ENCODE peak calls at places on chromosome 17, in six cellular contexts. U, L, M, Q, B and X are unnamed samples.

GRCh38 chr17:75087558-75088453 is at the start of gene SLC16A5:
- DNase-seq in U (peak), L (no peak), M (peak), Q (peak), B (no peak), X (peak)

GRCh38 chr17:57949649-57950048 is 5.6 kb downstream of the CUEDC1 start:
- DNase-seq in U (no peak), L (no peak), M (no peak), Q (no peak), B (no peak), X (peak)

GRCh38 chr17:36936455-36936934 is 780 bp upstream of the LHX1 start:
- DNase-seq in U (peak), L (peak), M (no peak), Q (no peak), B (no peak), X (no peak)

GRCh38 chr17:8175795-8176196 is 384 bp downstream of the TMEM107 start:
- DNase-seq in U (no peak), L (no peak), M (no peak), Q (no peak), B (no peak), X (no peak)

GRCh38 chr17:6456914-6457687 is 12.8 kb downstream of the PIMREG start:
- DNase-seq in U (no peak), L (no peak), M (peak), Q (peak), B (no peak), X (no peak)

GRCh38 chr17:63443053-63443452 is 3.1 kb downstream of the CYB561 start:
- DNase-seq in U (no peak), L (peak), M (no peak), Q (no peak), B (no peak), X (no peak)

GRCh38 chr17:79017546-79017945 is 6.4 kb upstream of the C1QTNF1 start:
- DNase-seq in U (no peak), L (no peak), M (no peak), Q (no peak), B (no peak), X (no peak)

GRCh38 chr17:75272848-75273184 is 1.8 kb upstream of the MIF4GD start:
- DNase-seq in U (no peak), L (no peak), M (no peak), Q (peak), B (no peak), X (no peak)

GRCh38 chr17:4230142-4230541 is 33.6 kb downstream of the ANKFY1 start:
- DNase-seq in U (no peak), L (no peak), M (no peak), Q (no peak), B (no peak), X (no peak)

GRCh38 chr17:56593073-56593740 is at the start of gene NOG:
- DNase-seq in U (peak), L (peak), M (no peak), Q (peak), B (no peak), X (peak)

GRCh38 chr17:71983828-71984227 is 137.0 kb upstream of the SOX9 start:
- DNase-seq in U (no peak), L (no peak), M (no peak), Q (no peak), B (no peak), X (no peak)

GRCh38 chr17:63645775-63646491 is 23.7 kb downstream of the MAP3K3 start:
- DNase-seq in U (no peak), L (no peak), M (no peak), Q (no peak), B (no peak), X (no peak)

GRCh38 chr17:13776027-13776551 is 174.4 kb upstream of the HS3ST3A1 start:
- DNase-seq in U (no peak), L (peak), M (no peak), Q (no peak), B (no peak), X (no peak)

GRCh38 chr17:64315032-64315490 is 52.0 kb upstream of the TEX2 start:
- DNase-seq in U (no peak), L (no peak), M (no peak), Q (no peak), B (no peak), X (no peak)

GRCh38 chr17:17729620-17730249 is 48.5 kb downstream of the RAI1 start:
- DNase-seq in U (peak), L (peak), M (peak), Q (peak), B (no peak), X (peak)

GRCh38 chr17:39229274-39229913 is 3.6 kb upstream of the STAC2 start:
- DNase-seq in U (no peak), L (no peak), M (no peak), Q (no peak), B (no peak), X (peak)

GRCh38 chr17:37570527-37571093 is 38.6 kb downstream of the SYNRG start:
- DNase-seq in U (peak), L (peak), M (peak), Q (peak), B (no peak), X (peak)

GRCh38 chr17:37191219-37191618 is 184.6 kb upstream of the C17orf78 start:
- DNase-seq in U (no peak), L (no peak), M (no peak), Q (no peak), B (no peak), X (no peak)

GRCh38 chr17:67121317-67121887 is 77.0 kb downstream of the CACNG1 start:
- DNase-seq in U (no peak), L (no peak), M (no peak), Q (no peak), B (no peak), X (no peak)

GRCh38 chr17:43356999-43357398 is 41.8 kb upstream of the ARL4D start:
- DNase-seq in U (no peak), L (no peak), M (no peak), Q (no peak), B (no peak), X (no peak)

GRCh38 chr17:68594552-68594951 is 6.6 kb downstream of the FAM20A start:
- DNase-seq in U (no peak), L (no peak), M (no peak), Q (no peak), B (no peak), X (no peak)
- TF ChIP-seq GABPA in U (no peak), L (no peak), M (no peak), Q (no peak), B (no peak), X (no peak)

GRCh38 chr17:2700031-2700490 is 11.5 kb downstream of the CLUH start:
- DNase-seq in U (no peak), L (no peak), M (no peak), Q (no peak), B (no peak), X (no peak)
- TF ChIP-seq GABPA in U (no peak), L (no peak), M (no peak), Q (no peak), B (no peak), X (no peak)

GRCh38 chr17:20059728-20060188 is 50.6 kb downstream of the SPECC1 start:
- DNase-seq in U (no peak), L (no peak), M (peak), Q (no peak), B (peak), X (peak)

GRCh38 chr17:20066253-20066652 is 57.1 kb downstream of the SPECC1 start:
- DNase-seq in U (no peak), L (no peak), M (no peak), Q (no peak), B (no peak), X (no peak)

GRCh38 chr17:20068445-20068844 is 59.3 kb downstream of the SPECC1 start:
- DNase-seq in U (no peak), L (no peak), M (no peak), Q (no peak), B (no peak), X (no peak)

DNA sequence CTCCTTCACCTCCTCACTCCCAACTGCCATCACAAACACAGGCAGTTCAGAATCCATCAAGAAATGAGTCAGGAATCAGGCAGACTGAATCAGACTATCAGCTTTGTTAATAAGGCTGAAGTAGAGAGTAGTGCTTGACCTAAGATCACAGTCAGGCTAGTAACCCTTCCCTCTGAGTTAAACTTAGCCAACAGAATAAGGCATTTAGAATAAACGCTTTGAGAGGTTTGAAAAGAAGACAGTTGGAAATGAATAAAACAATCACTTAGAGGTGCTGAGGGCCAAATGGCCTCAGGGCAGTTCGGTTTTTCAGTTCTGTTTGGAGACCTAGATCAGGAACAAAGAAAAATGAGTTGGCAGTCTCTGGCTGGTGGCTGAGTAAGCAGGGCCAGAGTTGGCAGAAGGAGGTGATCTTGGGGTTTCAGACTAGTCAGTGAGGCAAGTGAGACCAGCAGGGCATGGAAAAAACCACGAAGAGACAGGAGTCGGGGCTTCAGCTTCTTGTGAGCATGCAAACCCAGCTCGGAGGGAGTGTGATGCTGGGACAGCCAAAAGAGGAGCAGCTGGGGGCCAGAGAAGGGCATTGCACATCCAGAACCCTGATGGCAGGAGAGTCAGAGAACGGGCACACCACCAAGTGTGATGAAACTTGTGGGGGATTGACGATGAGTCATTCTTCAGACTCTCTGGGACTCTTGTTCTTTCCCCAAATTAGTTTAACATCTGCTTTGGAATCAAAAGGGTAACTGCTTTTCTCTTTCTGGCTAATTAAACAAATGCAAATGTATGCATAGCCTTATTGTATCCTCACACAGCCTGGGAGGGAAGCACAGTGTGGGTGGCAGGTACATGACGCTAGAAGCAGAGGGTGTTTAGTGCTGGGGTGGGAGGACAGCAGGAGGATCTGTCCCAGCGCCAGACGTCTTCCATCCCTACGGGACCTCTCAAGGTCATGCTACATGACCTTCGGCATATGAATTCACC is 54.8 kb downstream of the SPECC1 start:
- DNase-seq in U (no peak), L (no peak), M (no peak), Q (no peak), B (peak), X (peak)
- TF ChIP-seq GABPA in U (no peak), L (no peak), M (no peak), Q (no peak), B (no peak), X (no peak)

GRCh38 chr17:45895304-45895968 is 1.1 kb downstream of the MAPT start:
- DNase-seq in U (peak), L (peak), M (no peak), Q (no peak), B (no peak), X (no peak)
- TF ChIP-seq GABPA in U (no peak), L (no peak), M (no peak), Q (no peak), B (no peak), X (no peak)

DNA sequence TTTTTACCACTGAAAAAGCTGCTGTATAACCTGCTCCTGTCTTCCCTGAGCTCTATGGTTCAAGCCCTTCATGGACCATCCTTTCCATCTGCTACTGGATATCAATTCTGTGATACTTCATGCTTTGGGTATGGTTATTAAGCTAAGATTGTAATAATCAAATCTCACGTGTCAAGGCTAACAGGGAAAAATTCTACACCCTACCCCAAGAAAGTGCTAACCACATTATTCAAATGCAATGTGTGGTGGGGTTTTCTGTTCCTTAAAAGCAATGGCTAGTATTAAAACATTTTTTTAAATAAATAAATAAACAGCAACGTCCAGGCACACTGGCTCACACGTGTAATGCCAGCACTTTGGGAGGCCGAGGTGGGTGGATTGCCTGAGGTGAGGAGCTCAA is 65.9 kb downstream of the SPAG9 start:
- DNase-seq in U (no peak), L (no peak), M (no peak), Q (no peak), B (no peak), X (no peak)
- TF ChIP-seq GABPA in U (no peak), L (no peak), M (no peak), Q (no peak), B (no peak), X (no peak)

DNA sequence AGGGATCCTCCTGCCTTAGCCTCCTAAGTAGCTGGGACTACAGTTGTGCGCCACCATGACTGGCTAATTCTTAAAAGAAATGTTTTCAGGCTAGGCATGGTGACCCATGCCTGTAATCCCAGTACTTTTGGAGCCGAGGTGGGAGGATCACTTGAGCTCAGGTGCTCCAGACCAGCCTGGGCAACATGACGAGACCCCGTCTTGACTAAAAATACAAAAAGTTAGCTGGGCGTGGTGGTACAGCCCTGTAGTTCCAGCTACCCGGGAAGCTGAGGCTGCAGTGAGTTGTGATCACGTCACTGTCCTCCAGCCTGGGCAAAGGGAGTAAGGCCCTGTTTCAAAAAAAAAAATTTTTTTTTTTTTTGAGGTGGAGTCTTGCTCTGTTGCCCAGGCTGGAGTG is 173.1 kb downstream of the SEC14L1 start:
- DNase-seq in U (no peak), L (no peak), M (no peak), Q (no peak), B (no peak), X (no peak)
- TF ChIP-seq GABPA in U (no peak), L (no peak), M (no peak), Q (no peak), B (no peak), X (no peak)

GRCh38 chr17:59423137-59423703 is 91.8 kb downstream of the YPEL2 start:
- DNase-seq in U (no peak), L (no peak), M (peak), Q (peak), B (no peak), X (no peak)
- TF ChIP-seq GABPA in U (no peak), L (no peak), M (no peak), Q (no peak), B (no peak), X (no peak)

GRCh38 chr17:29242790-29243189 is 3.9 kb upstream of the CRYBA1 start:
- DNase-seq in U (no peak), L (no peak), M (no peak), Q (no peak), B (no peak), X (no peak)

GRCh38 chr17:29243792-29244191 is 2.9 kb upstream of the CRYBA1 start:
- DNase-seq in U (no peak), L (peak), M (peak), Q (peak), B (no peak), X (no peak)

GRCh38 chr17:29242051-29242450 is 4.6 kb upstream of the CRYBA1 start:
- DNase-seq in U (no peak), L (no peak), M (no peak), Q (no peak), B (no peak), X (no peak)

GRCh38 chr17:29240477-29240876 is 6.2 kb upstream of the CRYBA1 start:
- DNase-seq in U (no peak), L (no peak), M (no peak), Q (no peak), B (no peak), X (no peak)

GRCh38 chr17:29241015-29241963 is 5.4 kb upstream of the CRYBA1 start:
- DNase-seq in U (no peak), L (peak), M (peak), Q (no peak), B (no peak), X (peak)
- TF ChIP-seq GABPA in U (no peak), L (peak), M (no peak), Q (no peak), B (no peak), X (no peak)

DNA sequence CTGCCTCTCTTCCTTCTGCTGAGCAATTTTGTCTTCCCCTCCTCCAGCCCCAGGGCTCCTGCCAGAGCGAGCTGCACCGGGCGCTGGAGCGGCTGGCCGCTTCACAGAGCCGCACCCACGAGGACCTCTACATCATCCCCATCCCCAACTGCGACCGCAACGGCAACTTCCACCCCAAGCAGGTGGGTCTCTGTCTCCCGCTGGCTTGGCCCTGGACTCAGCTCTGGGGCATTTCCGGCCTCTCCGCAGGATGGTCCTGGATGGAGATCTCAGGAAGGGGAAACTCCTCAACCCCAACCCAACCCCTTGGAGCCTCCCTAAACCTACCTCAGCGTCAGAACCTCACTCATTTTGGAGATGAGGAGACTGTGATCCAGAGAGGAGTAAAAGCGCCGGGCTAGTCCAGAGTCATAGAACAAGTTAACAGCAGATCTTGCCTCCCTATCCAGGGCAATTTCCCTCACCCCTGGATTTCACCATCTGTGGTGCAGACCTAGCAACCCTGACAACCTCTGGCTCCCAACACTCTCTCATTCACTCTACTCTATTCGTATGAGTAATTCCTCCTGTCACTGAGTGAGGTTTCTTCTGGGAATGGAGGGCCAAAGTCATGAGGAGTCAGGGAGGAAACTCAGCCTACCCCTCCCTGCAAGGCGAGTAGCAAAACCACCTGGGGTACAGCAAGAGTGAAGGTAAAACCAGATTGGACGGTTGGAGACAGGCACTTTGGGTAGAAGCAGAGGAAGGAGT is 10.8 kb downstream of the IGFBP4 start:
- DNase-seq in U (no peak), L (no peak), M (no peak), Q (no peak), B (no peak), X (no peak)
- TF ChIP-seq GABPA in U (no peak), L (no peak), M (no peak), Q (no peak), B (no peak), X (no peak)